ENCODE peak calls at places on chromosome 13, in four cellular contexts. P is IMR-90, G is mesendoderm, O is H1. B is an unnamed sample.

GRCh38 chr13:21568854-21569253 is 35.1 kb downstream of the MICU2 start:
- DNase-seq in P (no peak), G (no peak), O (no peak), B (no peak)

GRCh38 chr13:80084086-80084676 is 256.7 kb downstream of the SPRY2 start:
- DNase-seq in P (peak; percentile 93), G (peak; percentile 88), O (no peak), B (no peak)

GRCh38 chr13:100330662-100331061 is 241.8 kb downstream of the PCCA start:
- DNase-seq in P (peak; percentile 76), G (no peak), O (no peak), B (no peak)

GRCh38 chr13:45838171-45838745 is 13.3 kb downstream of the SIAH3 start:
- DNase-seq in P (no peak), G (no peak), O (no peak), B (no peak)

GRCh38 chr13:39132286-39132685 is 94.0 kb downstream of the NHLRC3 start:
- DNase-seq in P (no peak), G (no peak), O (no peak), B (no peak)

GRCh38 chr13:100517706-100518105 is 70.9 kb downstream of the GGACT start:
- DNase-seq in P (no peak), G (no peak), O (no peak), B (no peak)

GRCh38 chr13:23449386-23450162 is 16.1 kb upstream of the SACS start:
- DNase-seq in P (no peak), G (no peak), O (no peak), B (no peak)

GRCh38 chr13:71169125-71169524 is 697.9 kb downstream of the DACH1 start:
- DNase-seq in P (no peak), G (no peak), O (no peak), B (no peak)

GRCh38 chr13:24746618-24747247 is 17.2 kb upstream of the RNF17 start:
- DNase-seq in P (no peak), G (peak; percentile 61), O (peak; percentile 85), B (peak; percentile 72)

GRCh38 chr13:113299951-113300350 is 2.9 kb downstream of the LAMP1 start:
- DNase-seq in P (no peak), G (no peak), O (no peak), B (no peak)

GRCh38 chr13:40440990-40441820 is 225.2 kb downstream of the FOXO1 start:
- DNase-seq in P (no peak), G (no peak), O (no peak), B (no peak)

GRCh38 chr13:114110091-114110829 is 22.2 kb downstream of the RASA3 start:
- DNase-seq in P (no peak), G (peak; percentile 77), O (no peak), B (peak; percentile 73)

GRCh38 chr13:77416666-77417212 is 89.8 kb upstream of the MYCBP2 start:
- DNase-seq in P (no peak), G (no peak), O (no peak), B (no peak)

GRCh38 chr13:86563308-86563707 is 764.1 kb upstream of the SLITRK6 start:
- DNase-seq in P (peak; percentile 75), G (no peak), O (no peak), B (no peak)

GRCh38 chr13:19955873-19956559 is 2.5 kb upstream of the ZMYM2 start:
- DNase-seq in P (no peak), G (no peak), O (no peak), B (no peak)

GRCh38 chr13:99367663-99368448 is 60.7 kb upstream of the GPR183 start:
- DNase-seq in P (no peak), G (peak; percentile 35), O (peak; percentile 48), B (no peak)

GRCh38 chr13:50796463-50796862 is 47.0 kb downstream of the DLEU7 start:
- DNase-seq in P (no peak), G (no peak), O (no peak), B (no peak)

GRCh38 chr13:77969299-77969698 is 50.7 kb upstream of the EDNRB start:
- DNase-seq in P (no peak), G (no peak), O (no peak), B (no peak)

GRCh38 chr13:76038920-76039716 is 403.0 kb downstream of the LMO7 start:
- DNase-seq in P (no peak), G (peak; percentile 59), O (no peak), B (peak; percentile 57)

GRCh38 chr13:92297971-92298942 is 899.8 kb downstream of the GPC5 start:
- DNase-seq in P (no peak), G (peak; percentile 49), O (peak; percentile 48), B (peak; percentile 43)

GRCh38 chr13:73397486-73398020 is 338.7 kb downstream of the KLF5 start:
- DNase-seq in P (no peak), G (no peak), O (no peak), B (no peak)
- H3K18ac ChIP-seq in P (no peak overlapping the region), G (no peak overlapping the region), O (no peak overlapping the region), B (no peak overlapping the region)

GRCh38 chr13:94764576-94765321 is 52.4 kb upstream of the SOX21 start:
- DNase-seq in P (no peak), G (peak; percentile 21), O (no peak), B (no peak)
- H3K56ac ChIP-seq in P (no peak overlapping the region), G (no peak overlapping the region), O (no peak overlapping the region), B (no peak overlapping the region)

DNA sequence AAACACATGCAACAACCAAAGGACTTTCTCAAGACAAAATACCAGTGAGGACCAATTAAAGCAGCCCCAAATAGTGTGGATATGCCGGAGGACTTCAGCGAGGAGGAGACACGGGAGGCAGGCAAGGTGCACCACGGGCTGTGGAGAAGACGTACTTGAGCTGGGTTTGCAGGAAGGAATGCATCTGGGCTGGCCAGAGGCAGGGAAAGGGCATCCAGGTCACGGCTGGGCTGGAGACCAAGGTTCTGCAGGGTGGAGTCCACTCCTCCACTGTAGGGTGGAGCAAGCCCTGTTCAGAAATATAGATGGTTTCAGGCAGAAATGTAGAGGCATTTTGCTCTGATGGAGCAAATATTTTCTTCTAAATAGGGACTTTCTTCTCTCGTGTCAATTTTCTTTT is 36.6 kb upstream of the MEDAG start:
- DNase-seq in P (peak; percentile 50), G (no peak), O (no peak), B (no peak)
- H3K4me2 ChIP-seq in P (peak overlapping the region; percentile 47), G (no peak overlapping the region), O (no peak overlapping the region), B (no peak overlapping the region)

DNA sequence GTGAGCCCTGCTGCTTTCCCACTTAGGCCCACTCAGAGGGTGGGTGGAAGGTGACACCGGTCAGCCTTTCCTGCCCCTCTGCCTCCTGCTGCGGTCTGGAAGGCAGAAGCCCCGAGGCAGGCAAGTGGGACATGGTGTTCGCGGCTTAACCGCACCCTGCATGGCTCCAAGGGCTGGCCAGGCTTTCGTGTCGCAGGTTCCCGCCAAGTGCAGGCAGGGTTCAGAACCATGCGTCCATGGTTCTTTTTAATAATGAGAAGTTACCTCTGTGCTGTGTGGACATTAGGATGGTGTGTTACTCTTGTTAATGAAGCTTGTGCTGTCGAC is 969 bp downstream of the DGKH start:
- DNase-seq in P (no peak), G (no peak), O (no peak), B (no peak)
- H3K18ac ChIP-seq in P (no peak overlapping the region), G (no peak overlapping the region), O (peak overlapping the region; percentile 97), B (peak overlapping the region; percentile 89)

DNA sequence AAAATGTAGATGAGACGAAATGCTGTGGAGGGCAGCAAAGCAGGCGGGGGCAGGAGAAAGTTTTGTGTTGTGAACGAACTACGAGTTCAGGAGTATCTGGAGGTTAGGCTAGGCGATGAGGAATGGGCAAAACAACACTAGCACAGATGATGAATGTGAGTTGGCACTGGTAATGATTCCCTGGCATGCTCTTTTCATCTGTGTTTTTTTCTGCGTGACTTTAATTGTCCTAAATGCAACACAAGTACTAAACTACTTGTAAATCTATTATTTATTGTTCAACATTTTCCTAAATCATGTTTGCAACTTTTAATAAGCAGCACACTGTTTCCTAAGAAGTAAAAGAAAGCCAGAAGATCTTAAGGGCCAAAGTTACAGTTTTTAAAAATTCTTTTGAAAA is 19.2 kb downstream of the TNFSF13B start:
- DNase-seq in P (no peak), G (no peak), O (no peak), B (no peak)
- H3K56ac ChIP-seq in P (no peak overlapping the region), G (no peak overlapping the region), O (no peak overlapping the region), B (no peak overlapping the region)

GRCh38 chr13:26022538-26023292 is 29.1 kb downstream of the SHISA2 start:
- DNase-seq in P (peak; percentile 47), G (no peak), O (peak; percentile 39), B (no peak)

GRCh38 chr13:26025771-26026170 is 26.0 kb downstream of the SHISA2 start:
- DNase-seq in P (no peak), G (no peak), O (peak; percentile 41), B (no peak)

GRCh38 chr13:26024558-26024957 is 27.3 kb downstream of the SHISA2 start:
- DNase-seq in P (no peak), G (no peak), O (peak; percentile 37), B (no peak)

GRCh38 chr13:26026211-26026610 is 25.6 kb downstream of the SHISA2 start:
- DNase-seq in P (no peak), G (no peak), O (peak; percentile 43), B (no peak)

GRCh38 chr13:26025196-26025595 is 26.6 kb downstream of the SHISA2 start:
- DNase-seq in P (no peak), G (no peak), O (peak; percentile 46), B (peak; percentile 58)
- H3K4me2 ChIP-seq in P (no peak overlapping the region), G (no peak overlapping the region), O (no peak overlapping the region), B (no peak overlapping the region)

GRCh38 chr13:110136660-110137585 is 170.0 kb downstream of the COL4A1 start:
- DNase-seq in P (no peak), G (peak; percentile 52), O (no peak), B (peak; percentile 58)

GRCh38 chr13:110140099-110140498 is 166.9 kb downstream of the COL4A1 start:
- DNase-seq in P (no peak), G (no peak), O (no peak), B (no peak)

GRCh38 chr13:110138009-110138699 is 168.8 kb downstream of the COL4A1 start:
- DNase-seq in P (peak; percentile 79), G (peak; percentile 77), O (no peak), B (peak; percentile 65)

GRCh38 chr13:110137677-110138008 is 169.3 kb downstream of the COL4A1 start:
- DNase-seq in P (no peak), G (no peak), O (no peak), B (no peak)

GRCh38 chr13:110138700-110139036 is 168.3 kb downstream of the COL4A1 start:
- DNase-seq in P (no peak), G (no peak), O (no peak), B (no peak)
- H3K18ac ChIP-seq in P (peak overlapping the region; percentile 33), G (no peak overlapping the region), O (no peak overlapping the region), B (peak overlapping the region; percentile 19)

GRCh38 chr13:105159794-105160193 is 1375.7 kb downstream of the EFNB2 start:
- DNase-seq in P (no peak), G (no peak), O (no peak), B (no peak)

GRCh38 chr13:105170438-105170837 is 1365.0 kb downstream of the EFNB2 start:
- DNase-seq in P (no peak), G (no peak), O (no peak), B (no peak)

GRCh38 chr13:105168295-105168694 is 1367.2 kb downstream of the EFNB2 start:
- DNase-seq in P (no peak), G (no peak), O (no peak), B (no peak)

GRCh38 chr13:105167385-105167784 is 1368.1 kb downstream of the EFNB2 start:
- DNase-seq in P (no peak), G (no peak), O (no peak), B (no peak)

GRCh38 chr13:105165449-105166125 is 1369.9 kb downstream of the EFNB2 start:
- DNase-seq in P (no peak), G (no peak), O (no peak), B (no peak)
- H3K56ac ChIP-seq in P (no peak overlapping the region), G (no peak overlapping the region), O (no peak overlapping the region), B (no peak overlapping the region)